ENCODE peak calls at places on chromosomes 3 and 15, in six cellular contexts. One of them, this sample, is unnamed.

GRCh38 chr3:111639316-111639715 is 44.2 kb upstream of the ZBED2 start:
- DNase-seq in cardiac muscle cell: no peak
- DNase-seq in OCI-LY7: no peak
- DNase-seq in A549: no peak
- DNase-seq in fibroblast of mammary gland: no peak
- DNase-seq in epithelial cell of esophagus: peak
- DNase-seq in this sample: no peak

GRCh38 chr3:13391308-13391707 is 28.8 kb downstream of the NUP210 start:
- DNase-seq in A549: no peak
- DNase-seq in fibroblast of mammary gland: no peak
- DNase-seq in cardiac muscle cell: no peak
- DNase-seq in epithelial cell of esophagus: no peak
- DNase-seq in OCI-LY7: peak
- DNase-seq in this sample: no peak

GRCh38 chr3:181554233-181554765 is 157.4 kb upstream of the SOX2 start:
- DNase-seq in epithelial cell of esophagus: peak
- DNase-seq in OCI-LY7: no peak
- DNase-seq in A549: no peak
- DNase-seq in fibroblast of mammary gland: no peak
- DNase-seq in cardiac muscle cell: no peak
- DNase-seq in this sample: no peak

GRCh38 chr3:187963677-187964385 is 190.1 kb upstream of the LPP start:
- DNase-seq in epithelial cell of esophagus: no peak
- DNase-seq in OCI-LY7: peak
- DNase-seq in A549: no peak
- DNase-seq in cardiac muscle cell: no peak
- DNase-seq in fibroblast of mammary gland: peak
- DNase-seq in this sample: no peak

GRCh38 chr3:194204793-194205065 is 68.8 kb downstream of the HES1 start:
- DNase-seq in cardiac muscle cell: no peak
- DNase-seq in A549: no peak
- DNase-seq in OCI-LY7: no peak
- DNase-seq in epithelial cell of esophagus: peak
- DNase-seq in fibroblast of mammary gland: no peak
- DNase-seq in this sample: no peak

GRCh38 chr3:87856126-87856525 is 202.7 kb downstream of the CGGBP1 start:
- DNase-seq in cardiac muscle cell: no peak
- DNase-seq in fibroblast of mammary gland: peak
- DNase-seq in epithelial cell of esophagus: no peak
- DNase-seq in OCI-LY7: no peak
- DNase-seq in A549: peak
- DNase-seq in this sample: no peak

GRCh38 chr3:126135056-126135397 is 45.4 kb downstream of the ALDH1L1 start:
- DNase-seq in A549: no peak
- DNase-seq in OCI-LY7: no peak
- DNase-seq in fibroblast of mammary gland: no peak
- DNase-seq in epithelial cell of esophagus: no peak
- DNase-seq in cardiac muscle cell: no peak
- DNase-seq in this sample: no peak

GRCh38 chr3:90099493-90099892 is 992.1 kb downstream of the EPHA3 start:
- DNase-seq in cardiac muscle cell: no peak
- DNase-seq in fibroblast of mammary gland: no peak
- DNase-seq in A549: no peak
- DNase-seq in epithelial cell of esophagus: no peak
- DNase-seq in OCI-LY7: no peak
- DNase-seq in this sample: no peak

GRCh38 chr3:113514265-113514769 is 639 bp downstream of the SPICE1 start:
- DNase-seq in epithelial cell of esophagus: no peak
- DNase-seq in OCI-LY7: peak
- DNase-seq in A549: no peak
- DNase-seq in fibroblast of mammary gland: no peak
- DNase-seq in cardiac muscle cell: peak
- DNase-seq in this sample: no peak

GRCh38 chr3:113521981-113522380 is 7.0 kb upstream of the SPICE1 start:
- DNase-seq in OCI-LY7: no peak
- DNase-seq in cardiac muscle cell: no peak
- DNase-seq in fibroblast of mammary gland: no peak
- DNase-seq in A549: no peak
- DNase-seq in epithelial cell of esophagus: no peak
- DNase-seq in this sample: no peak

GRCh38 chr3:113516115-113516505 is 1.2 kb upstream of the SPICE1 start:
- DNase-seq in fibroblast of mammary gland: no peak
- DNase-seq in epithelial cell of esophagus: peak
- DNase-seq in A549: peak
- DNase-seq in OCI-LY7: no peak
- DNase-seq in cardiac muscle cell: no peak
- DNase-seq in this sample: no peak
- H3K4me3 ChIP-seq in fibroblast of mammary gland: no peak
- H3K4me3 ChIP-seq in epithelial cell of esophagus: no peak
- H3K4me3 ChIP-seq in A549: peak
- H3K4me3 ChIP-seq in OCI-LY7: no peak
- H3K4me3 ChIP-seq in cardiac muscle cell: no peak
- H3K4me3 ChIP-seq in this sample: peak

GRCh38 chr3:186209810-186210752 is 101.2 kb upstream of the ETV5 start:
- DNase-seq in A549: no peak
- DNase-seq in fibroblast of mammary gland: peak
- DNase-seq in cardiac muscle cell: no peak
- DNase-seq in epithelial cell of esophagus: peak
- DNase-seq in OCI-LY7: peak
- DNase-seq in this sample: no peak
- H3K4me3 ChIP-seq in A549: no peak
- H3K4me3 ChIP-seq in fibroblast of mammary gland: no peak
- H3K4me3 ChIP-seq in cardiac muscle cell: no peak
- H3K4me3 ChIP-seq in epithelial cell of esophagus: no peak
- H3K4me3 ChIP-seq in OCI-LY7: no peak
- H3K4me3 ChIP-seq in this sample: no peak

GRCh38 chr15:35430301-35430700 is 115.7 kb downstream of the DPH6 start:
- DNase-seq in cardiac muscle cell: no peak
- DNase-seq in A549: no peak
- DNase-seq in OCI-LY7: no peak
- DNase-seq in epithelial cell of esophagus: no peak
- DNase-seq in fibroblast of mammary gland: no peak
- DNase-seq in this sample: no peak

GRCh38 chr15:35431281-35431680 is 114.7 kb downstream of the DPH6 start:
- DNase-seq in cardiac muscle cell: no peak
- DNase-seq in A549: no peak
- DNase-seq in OCI-LY7: no peak
- DNase-seq in epithelial cell of esophagus: no peak
- DNase-seq in fibroblast of mammary gland: no peak
- DNase-seq in this sample: peak

GRCh38 chr15:35427091-35427490 is 118.9 kb downstream of the DPH6 start:
- DNase-seq in epithelial cell of esophagus: peak
- DNase-seq in A549: peak
- DNase-seq in OCI-LY7: no peak
- DNase-seq in cardiac muscle cell: no peak
- DNase-seq in fibroblast of mammary gland: peak
- DNase-seq in this sample: no peak

GRCh38 chr15:35427496-35427895 is 118.5 kb downstream of the DPH6 start:
- DNase-seq in OCI-LY7: no peak
- DNase-seq in epithelial cell of esophagus: no peak
- DNase-seq in fibroblast of mammary gland: no peak
- DNase-seq in A549: no peak
- DNase-seq in cardiac muscle cell: no peak
- DNase-seq in this sample: no peak
- H3K4me3 ChIP-seq in OCI-LY7: no peak
- H3K4me3 ChIP-seq in epithelial cell of esophagus: no peak
- H3K4me3 ChIP-seq in fibroblast of mammary gland: no peak
- H3K4me3 ChIP-seq in A549: no peak
- H3K4me3 ChIP-seq in cardiac muscle cell: no peak
- H3K4me3 ChIP-seq in this sample: no peak

GRCh38 chr3:56557815-56558170 is 818 bp downstream of the CCDC66 start:
- DNase-seq in A549: no peak
- DNase-seq in epithelial cell of esophagus: no peak
- DNase-seq in fibroblast of mammary gland: no peak
- DNase-seq in cardiac muscle cell: peak
- DNase-seq in OCI-LY7: no peak
- DNase-seq in this sample: no peak
- H3K4me3 ChIP-seq in A549: peak
- H3K4me3 ChIP-seq in epithelial cell of esophagus: peak
- H3K4me3 ChIP-seq in fibroblast of mammary gland: peak
- H3K4me3 ChIP-seq in cardiac muscle cell: peak
- H3K4me3 ChIP-seq in OCI-LY7: peak
- H3K4me3 ChIP-seq in this sample: peak

GRCh38 chr15:73937313-73937695 is 11.0 kb downstream of the LOXL1 start:
- DNase-seq in A549: no peak
- DNase-seq in cardiac muscle cell: no peak
- DNase-seq in fibroblast of mammary gland: no peak
- DNase-seq in OCI-LY7: no peak
- DNase-seq in epithelial cell of esophagus: no peak
- DNase-seq in this sample: no peak

GRCh38 chr15:73935547-73935946 is 9.3 kb downstream of the LOXL1 start:
- DNase-seq in OCI-LY7: no peak
- DNase-seq in cardiac muscle cell: no peak
- DNase-seq in epithelial cell of esophagus: peak
- DNase-seq in A549: no peak
- DNase-seq in fibroblast of mammary gland: peak
- DNase-seq in this sample: no peak

GRCh38 chr15:73937726-73938125 is 11.5 kb downstream of the LOXL1 start:
- DNase-seq in fibroblast of mammary gland: no peak
- DNase-seq in epithelial cell of esophagus: no peak
- DNase-seq in cardiac muscle cell: no peak
- DNase-seq in OCI-LY7: no peak
- DNase-seq in A549: no peak
- DNase-seq in this sample: no peak

GRCh38 chr15:73936588-73937312 is 10.5 kb downstream of the LOXL1 start:
- DNase-seq in OCI-LY7: no peak
- DNase-seq in cardiac muscle cell: no peak
- DNase-seq in A549: no peak
- DNase-seq in fibroblast of mammary gland: no peak
- DNase-seq in epithelial cell of esophagus: no peak
- DNase-seq in this sample: no peak

GRCh38 chr15:73936181-73936580 is 9.9 kb downstream of the LOXL1 start:
- DNase-seq in A549: no peak
- DNase-seq in fibroblast of mammary gland: peak
- DNase-seq in OCI-LY7: no peak
- DNase-seq in cardiac muscle cell: no peak
- DNase-seq in epithelial cell of esophagus: peak
- DNase-seq in this sample: peak
- H3K4me3 ChIP-seq in A549: no peak
- H3K4me3 ChIP-seq in fibroblast of mammary gland: no peak
- H3K4me3 ChIP-seq in OCI-LY7: no peak
- H3K4me3 ChIP-seq in cardiac muscle cell: no peak
- H3K4me3 ChIP-seq in epithelial cell of esophagus: no peak
- H3K4me3 ChIP-seq in this sample: no peak

GRCh38 chr15:100902436-100903190 is 16.5 kb upstream of the LRRK1 start:
- DNase-seq in cardiac muscle cell: no peak
- DNase-seq in fibroblast of mammary gland: peak
- DNase-seq in A549: no peak
- DNase-seq in OCI-LY7: peak
- DNase-seq in epithelial cell of esophagus: peak
- DNase-seq in this sample: peak
- H3K4me3 ChIP-seq in cardiac muscle cell: no peak
- H3K4me3 ChIP-seq in fibroblast of mammary gland: peak
- H3K4me3 ChIP-seq in A549: no peak
- H3K4me3 ChIP-seq in OCI-LY7: no peak
- H3K4me3 ChIP-seq in epithelial cell of esophagus: no peak
- H3K4me3 ChIP-seq in this sample: peak

DNA sequence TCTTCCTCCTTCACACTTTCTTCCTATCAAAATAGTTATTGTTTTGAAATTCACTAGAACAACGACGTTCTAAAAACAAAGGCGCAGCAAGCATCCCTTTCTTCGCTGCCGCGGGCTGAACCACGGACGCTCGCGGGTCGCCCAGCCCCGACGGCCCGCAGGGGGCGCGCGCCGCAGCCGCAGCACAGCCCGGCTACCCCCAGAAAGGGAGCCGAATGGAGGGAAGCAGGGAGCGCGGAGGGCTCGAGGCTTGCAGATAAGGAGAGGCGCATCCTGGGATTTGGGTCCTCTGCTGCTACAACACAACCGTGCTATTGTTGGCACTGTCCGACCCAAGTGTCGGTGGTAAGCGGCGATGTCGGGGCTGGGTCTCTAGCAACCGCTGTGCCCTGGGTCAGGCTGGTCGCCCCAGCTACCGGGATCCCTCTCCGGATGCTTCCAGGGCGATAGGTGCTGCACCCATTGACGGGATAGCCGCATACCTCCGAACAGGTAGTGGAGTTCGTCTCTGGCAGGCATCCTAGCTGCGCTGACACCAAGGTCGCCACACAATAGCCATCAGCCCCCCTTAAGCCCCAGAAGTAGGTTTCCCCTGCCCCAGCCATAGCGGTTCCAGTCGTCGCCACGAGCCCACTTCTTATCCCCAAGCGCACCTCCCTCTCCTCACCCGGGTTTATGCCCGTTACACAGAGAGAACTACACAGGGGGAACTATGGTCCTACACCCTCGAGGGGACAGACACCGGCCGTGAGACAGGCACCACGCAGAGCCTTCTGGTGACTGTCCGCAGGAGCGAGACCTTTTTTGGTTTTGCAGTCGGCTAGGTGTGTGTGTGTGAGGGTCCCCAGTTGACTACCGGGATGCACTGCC is 6.0 kb downstream of the ONECUT1 start:
- DNase-seq in fibroblast of mammary gland: peak
- DNase-seq in cardiac muscle cell: peak
- DNase-seq in A549: peak
- DNase-seq in OCI-LY7: no peak
- DNase-seq in epithelial cell of esophagus: no peak
- DNase-seq in this sample: no peak
- H3K4me3 ChIP-seq in fibroblast of mammary gland: no peak
- H3K4me3 ChIP-seq in cardiac muscle cell: no peak
- H3K4me3 ChIP-seq in A549: no peak
- H3K4me3 ChIP-seq in OCI-LY7: no peak
- H3K4me3 ChIP-seq in epithelial cell of esophagus: no peak
- H3K4me3 ChIP-seq in this sample: no peak